ENCODE peak calls at places on chromosomes 5 and 9, in ten cellular contexts. One of them, this sample, is unnamed.

GRCh38 chr5:50582699-50583098 is 83.7 kb upstream of the PARP8 start:
- DNase-seq in HT1080: no peak
- DNase-seq in heart left ventricle: no peak
- DNase-seq in astrocyte of the spinal cord: no peak
- DNase-seq in A172: no peak
- DNase-seq in WTC11: no peak
- DNase-seq in natural killer cell: no peak
- DNase-seq in head of caudate nucleus: no peak
- DNase-seq in AG08396: no peak
- DNase-seq in brain pericyte: no peak
- DNase-seq in this sample: no peak

GRCh38 chr5:11075010-11075860 is 314.2 kb upstream of the DAP start:
- DNase-seq in HT1080: no peak
- DNase-seq in heart left ventricle: no peak
- DNase-seq in astrocyte of the spinal cord: no peak
- DNase-seq in A172: no peak
- DNase-seq in WTC11: peak; percentile 39
- DNase-seq in natural killer cell: no peak
- DNase-seq in head of caudate nucleus: peak; percentile 49
- DNase-seq in AG08396: no peak
- DNase-seq in brain pericyte: no peak
- DNase-seq in this sample: peak; percentile 20

GRCh38 chr9:99176527-99177013 is 45.2 kb downstream of the ALG2 start:
- DNase-seq in HT1080: no peak
- DNase-seq in heart left ventricle: no peak
- DNase-seq in astrocyte of the spinal cord: no peak
- DNase-seq in A172: no peak
- DNase-seq in WTC11: no peak
- DNase-seq in natural killer cell: no peak
- DNase-seq in head of caudate nucleus: no peak
- DNase-seq in AG08396: no peak
- DNase-seq in brain pericyte: no peak
- DNase-seq in this sample: no peak

GRCh38 chr9:10661376-10661775 is 48.6 kb upstream of the PTPRD start:
- DNase-seq in HT1080: peak; percentile 11
- DNase-seq in heart left ventricle: no peak
- DNase-seq in astrocyte of the spinal cord: no peak
- DNase-seq in A172: no peak
- DNase-seq in WTC11: no peak
- DNase-seq in natural killer cell: no peak
- DNase-seq in head of caudate nucleus: no peak
- DNase-seq in AG08396: no peak
- DNase-seq in brain pericyte: no peak
- DNase-seq in this sample: no peak

GRCh38 chr5:145681686-145682085 is 153.5 kb downstream of the PRELID2 start:
- DNase-seq in HT1080: peak; percentile 66
- DNase-seq in heart left ventricle: peak; percentile 24
- DNase-seq in astrocyte of the spinal cord: peak; percentile 72
- DNase-seq in A172: peak; percentile 82
- DNase-seq in WTC11: peak; percentile 56
- DNase-seq in natural killer cell: no peak
- DNase-seq in head of caudate nucleus: peak; percentile 72
- DNase-seq in AG08396: peak; percentile 45
- DNase-seq in brain pericyte: peak; percentile 18
- DNase-seq in this sample: no peak

GRCh38 chr5:147310059-147310704 is 75.4 kb downstream of the STK32A start:
- DNase-seq in HT1080: peak; percentile 96
- DNase-seq in heart left ventricle: no peak
- DNase-seq in astrocyte of the spinal cord: peak; percentile 81
- DNase-seq in A172: peak; percentile 96
- DNase-seq in WTC11: no peak
- DNase-seq in natural killer cell: no peak
- DNase-seq in head of caudate nucleus: peak; percentile 44
- DNase-seq in AG08396: peak; percentile 16
- DNase-seq in brain pericyte: no peak
- DNase-seq in this sample: peak; percentile 64

GRCh38 chr5:74934949-74935751 is 69.0 kb upstream of the FAM169A start:
- DNase-seq in HT1080: peak; percentile 51
- DNase-seq in heart left ventricle: no peak
- DNase-seq in astrocyte of the spinal cord: peak; percentile 60
- DNase-seq in A172: no peak
- DNase-seq in WTC11: no peak
- DNase-seq in natural killer cell: no peak
- DNase-seq in head of caudate nucleus: peak; percentile 12
- DNase-seq in AG08396: peak; percentile 52
- DNase-seq in brain pericyte: no peak
- DNase-seq in this sample: no peak

GRCh38 chr5:101942321-101942882 is 353.7 kb downstream of the SLCO4C1 start:
- DNase-seq in HT1080: peak; percentile 36
- DNase-seq in heart left ventricle: no peak
- DNase-seq in astrocyte of the spinal cord: peak; percentile 32
- DNase-seq in A172: peak; percentile 34
- DNase-seq in WTC11: peak; percentile 16
- DNase-seq in natural killer cell: no peak
- DNase-seq in head of caudate nucleus: peak; percentile 52
- DNase-seq in AG08396: no peak
- DNase-seq in brain pericyte: no peak
- DNase-seq in this sample: no peak

GRCh38 chr5:152405145-152405544 is at the start of gene NMUR2:
- DNase-seq in HT1080: peak; percentile 22
- DNase-seq in heart left ventricle: no peak
- DNase-seq in astrocyte of the spinal cord: no peak
- DNase-seq in A172: peak; percentile 5
- DNase-seq in WTC11: peak; percentile 64
- DNase-seq in natural killer cell: no peak
- DNase-seq in head of caudate nucleus: no peak
- DNase-seq in AG08396: no peak
- DNase-seq in brain pericyte: no peak
- DNase-seq in this sample: no peak

GRCh38 chr9:101512116-101512515 is 21.5 kb upstream of the RNF20 start:
- DNase-seq in HT1080: no peak
- DNase-seq in heart left ventricle: no peak
- DNase-seq in astrocyte of the spinal cord: no peak
- DNase-seq in A172: no peak
- DNase-seq in WTC11: no peak
- DNase-seq in natural killer cell: no peak
- DNase-seq in head of caudate nucleus: no peak
- DNase-seq in AG08396: no peak
- DNase-seq in brain pericyte: no peak
- DNase-seq in this sample: no peak

GRCh38 chr9:5587024-5587423 is 41.9 kb upstream of the RIC1 start:
- DNase-seq in HT1080: peak; percentile 76
- DNase-seq in heart left ventricle: no peak
- DNase-seq in astrocyte of the spinal cord: peak; percentile 58
- DNase-seq in A172: peak; percentile 35
- DNase-seq in WTC11: no peak
- DNase-seq in natural killer cell: no peak
- DNase-seq in head of caudate nucleus: no peak
- DNase-seq in AG08396: peak; percentile 58
- DNase-seq in brain pericyte: no peak
- DNase-seq in this sample: no peak

GRCh38 chr5:122434120-122434519 is 122.1 kb downstream of the SNCAIP start:
- DNase-seq in HT1080: no peak
- DNase-seq in heart left ventricle: no peak
- DNase-seq in astrocyte of the spinal cord: peak; percentile 4
- DNase-seq in A172: no peak
- DNase-seq in WTC11: no peak
- DNase-seq in natural killer cell: no peak
- DNase-seq in head of caudate nucleus: no peak
- DNase-seq in AG08396: no peak
- DNase-seq in brain pericyte: peak; percentile 36
- DNase-seq in this sample: no peak

GRCh38 chr9:128683340-128684064 is 5.5 kb upstream of the SET start:
- DNase-seq in HT1080: peak; percentile 29
- DNase-seq in heart left ventricle: peak; percentile 46
- DNase-seq in astrocyte of the spinal cord: peak; percentile 22
- DNase-seq in A172: no peak
- DNase-seq in WTC11: peak; percentile 91
- DNase-seq in natural killer cell: peak; percentile 53
- DNase-seq in head of caudate nucleus: no peak
- DNase-seq in AG08396: peak; percentile 27
- DNase-seq in brain pericyte: no peak
- DNase-seq in this sample: no peak

This sample was measured in substantia nigra.